ENCODE peak calls at places on chromosome X, in eight cellular contexts. Z is dorsolateral prefrontal cortex, A is tibial nerve, L is thoracic aorta, C is ovary, R is kidney, O is HL-60, I is IMR-90. P is an unnamed sample.

GRCh38 chrX:125340508-125340907 is 20.8 kb downstream of the TEX13C start:
- DNase-seq in C (no peak), L (no peak), R (no peak), A (no peak), I (no peak), O (no peak), Z (no peak), P (no peak)

GRCh38 chrX:136047001-136047642 is 61.9 kb downstream of the SLC9A6 start:
- DNase-seq in C (no peak), Z (no peak), O (no peak), L (no peak), A (no peak), R (no peak), I (peak), P (no peak)

GRCh38 chrX:49037883-49038475 is 5.2 kb downstream of the TFE3 start:
- DNase-seq in C (no peak), A (no peak), L (no peak), O (no peak), I (peak), Z (no peak), R (no peak), P (no peak)

GRCh38 chrX:107454302-107454701 is 4.8 kb downstream of the FRMPD3 start:
- DNase-seq in C (no peak), I (peak), Z (no peak), A (no peak), L (no peak), O (no peak), R (no peak), P (peak)

GRCh38 chrX:39397561-39398200 is 596.4 kb downstream of the MID1IP1 start:
- DNase-seq in Z (no peak), L (no peak), O (no peak), R (no peak), C (no peak), A (no peak), I (no peak), P (no peak)

GRCh38 chrX:110563276-110563675 is 204.6 kb downstream of the RTL9 start:
- DNase-seq in I (no peak), C (no peak), R (no peak), O (no peak), A (no peak), L (no peak), Z (no peak), P (peak)

GRCh38 chrX:110359273-110359672 is 625 bp downstream of the RTL9 start:
- DNase-seq in R (no peak), L (no peak), O (no peak), Z (no peak), I (no peak), A (no peak), C (no peak), P (no peak)

GRCh38 chrX:6159468-6159867 is 69.2 kb downstream of the NLGN4X start:
- DNase-seq in A (no peak), C (no peak), Z (no peak), O (no peak), L (no peak), I (no peak), R (no peak), P (no peak)

GRCh38 chrX:149909324-149910177 is 19.8 kb upstream of the HSFX4 start:
- DNase-seq in O (no peak), R (no peak), C (no peak), I (no peak), L (no peak), Z (no peak), A (no peak), P (no peak)

GRCh38 chrX:96182366-96182765 is 502.3 kb upstream of the DIAPH2 start:
- DNase-seq in R (no peak), Z (no peak), I (peak), A (no peak), C (no peak), L (no peak), O (no peak), P (no peak)

GRCh38 chrX:85109235-85109634 is 105.6 kb downstream of the APOOL start:
- DNase-seq in Z (no peak), A (no peak), I (no peak), O (peak), R (no peak), C (no peak), L (no peak), P (no peak)

GRCh38 chrX:149511081-149511480 is 6.0 kb upstream of the IDS start:
- DNase-seq in L (no peak), Z (no peak), C (no peak), O (no peak), I (peak), R (no peak), A (no peak), P (peak)

GRCh38 chrX:26558719-26559386 is 342.9 kb downstream of the MAGEB5 start:
- DNase-seq in Z (no peak), L (no peak), I (no peak), R (peak), O (no peak), A (no peak), C (no peak), P (no peak)

GRCh38 chrX:53374923-53375322 is 47.5 kb downstream of the SMC1A start:
- DNase-seq in O (no peak), L (no peak), A (no peak), I (no peak), C (no peak), R (no peak), Z (no peak), P (no peak)

GRCh38 chrX:16120431-16120830 is 2.9 kb upstream of the GRPR start:
- DNase-seq in A (no peak), O (no peak), R (no peak), C (no peak), Z (no peak), L (no peak), I (no peak), P (no peak)

GRCh38 chrX:146481735-146482134 is 327.8 kb upstream of the CXorf51B start:
- DNase-seq in Z (no peak), R (no peak), I (no peak), C (no peak), A (no peak), L (no peak), O (no peak), P (no peak)

GRCh38 chrX:132206259-132206658 is 13.0 kb downstream of the RAP2C start:
- DNase-seq in R (no peak), I (peak), Z (no peak), C (no peak), L (no peak), A (no peak), O (no peak), P (no peak)

GRCh38 chrX:138150709-138151108 is 560.8 kb downstream of the FGF13 start:
- DNase-seq in A (no peak), I (no peak), L (no peak), C (no peak), O (no peak), R (no peak), Z (no peak), P (no peak)

GRCh38 chrX:14616301-14616700 is 87.0 kb downstream of the GLRA2 start:
- DNase-seq in Z (no peak), L (no peak), R (no peak), O (no peak), C (no peak), I (peak), A (no peak), P (no peak)

GRCh38 chrX:28303486-28303885 is 283.8 kb upstream of the IL1RAPL1 start:
- DNase-seq in A (no peak), L (no peak), I (no peak), Z (no peak), O (no peak), C (no peak), R (no peak), P (no peak)

GRCh38 chrX:74370482-74370881 is 50.8 kb upstream of the SLC16A2 start:
- DNase-seq in Z (no peak), A (no peak), R (no peak), O (no peak), I (no peak), C (no peak), L (no peak), P (no peak)

GRCh38 chrX:132217203-132218073 is 1.8 kb downstream of the RAP2C start:
- DNase-seq in C (peak), L (no peak), O (peak), A (peak), Z (no peak), R (peak), I (peak), P (peak)

GRCh38 chrX:110210417-110211139 is 107.3 kb downstream of the AMMECR1 start:
- DNase-seq in I (peak), C (no peak), O (no peak), Z (no peak), L (no peak), R (no peak), A (no peak), P (peak)

GRCh38 chrX:46574337-46574940 is 874 bp downstream of the CHST7 start:
- DNase-seq in Z (no peak), A (no peak), R (peak), O (no peak), I (no peak), L (no peak), C (peak), P (no peak)

GRCh38 chrX:138648570-138648969 is 62.9 kb downstream of the FGF13 start:
- DNase-seq in R (no peak), C (no peak), L (no peak), I (no peak), O (no peak), Z (no peak), A (no peak), P (no peak)

GRCh38 chrX:126733874-126734273 is 85.7 kb upstream of the PRR32 start:
- DNase-seq in I (no peak), O (no peak), Z (no peak), R (no peak), C (no peak), A (no peak), L (no peak), P (no peak)

GRCh38 chrX:47093248-47093647 is 15.0 kb downstream of the RGN start:
- DNase-seq in I (peak), C (no peak), O (no peak), R (no peak), Z (no peak), L (no peak), A (no peak), P (peak)

GRCh38 chrX:74178536-74178935 is 125.4 kb upstream of the ZCCHC13 start:
- DNase-seq in O (no peak), I (no peak), A (no peak), Z (no peak), L (no peak), C (no peak), R (peak), P (no peak)

GRCh38 chrX:28651186-28651585 is 63.9 kb downstream of the IL1RAPL1 start:
- DNase-seq in L (no peak), Z (no peak), R (no peak), O (no peak), C (no peak), A (no peak), I (no peak), P (no peak)

GRCh38 chrX:40755291-40756249 is 20.2 kb upstream of the MED14 start:
- DNase-seq in O (no peak), Z (no peak), A (no peak), L (peak), I (peak), R (no peak), C (no peak), P (no peak)
- H3K27ac ChIP-seq in O (no peak), Z (no peak), A (peak), L (peak), I (no peak), R (no peak), C (no peak), P (no peak)

GRCh38 chrX:20409991-20410390 is 143.3 kb upstream of the RPS6KA3 start:
- DNase-seq in L (no peak), R (no peak), I (no peak), A (no peak), O (no peak), Z (no peak), C (no peak), P (no peak)

GRCh38 chrX:20410540-20410939 is 143.8 kb upstream of the RPS6KA3 start:
- DNase-seq in O (no peak), C (no peak), L (no peak), A (no peak), Z (no peak), R (no peak), I (no peak), P (no peak)

GRCh38 chrX:20414781-20415445 is 148.2 kb upstream of the RPS6KA3 start:
- DNase-seq in A (no peak), O (no peak), L (no peak), I (peak), C (no peak), R (no peak), Z (no peak), P (no peak)

GRCh38 chrX:20414066-20414465 is 147.4 kb upstream of the RPS6KA3 start:
- DNase-seq in I (no peak), O (no peak), C (no peak), Z (no peak), R (no peak), L (no peak), A (no peak), P (no peak)

GRCh38 chrX:20412871-20413486 is 146.3 kb upstream of the RPS6KA3 start:
- DNase-seq in I (no peak), L (no peak), C (no peak), R (peak), O (no peak), Z (no peak), A (no peak), P (no peak)
- H3K27ac ChIP-seq in I (no peak), L (no peak), C (no peak), R (no peak), O (no peak), Z (no peak), A (no peak), P (no peak)

DNA sequence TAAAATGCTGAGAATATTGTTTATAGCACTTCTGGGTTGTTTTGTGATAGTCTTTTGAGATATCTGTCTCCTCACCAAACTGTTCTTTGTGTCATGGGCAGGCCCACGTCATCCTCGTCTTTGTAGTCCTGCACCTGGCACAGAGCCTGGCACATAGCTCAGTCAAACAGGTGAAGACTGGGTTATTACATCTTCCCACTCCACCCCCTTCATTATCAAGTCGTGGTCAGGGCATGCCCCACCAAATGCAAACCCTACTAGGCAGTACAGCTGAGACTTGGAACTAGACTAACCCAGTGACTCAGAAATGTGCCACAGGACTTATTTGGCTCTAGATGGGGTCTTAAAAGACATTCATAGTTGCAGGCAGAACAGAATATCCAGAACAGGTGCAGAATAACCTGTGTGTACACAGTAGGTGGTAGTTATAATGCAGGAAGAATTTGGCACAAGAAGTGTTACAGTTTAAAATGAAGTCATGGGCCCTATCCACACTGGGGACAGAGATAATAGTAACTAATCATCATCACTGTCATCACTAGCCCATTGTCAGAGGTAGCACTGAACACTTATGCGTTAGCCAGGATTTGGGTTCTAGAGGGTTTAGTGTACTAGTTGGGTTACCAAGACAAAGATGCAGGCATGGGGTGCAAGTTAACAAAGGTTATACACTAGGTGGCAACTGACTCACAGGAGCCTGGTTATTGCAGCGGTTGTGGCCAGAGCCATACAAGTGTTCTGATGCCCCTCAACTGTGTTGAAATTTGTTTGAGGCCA is 74.9 kb downstream of the TBL1X start:
- DNase-seq in L (no peak), C (no peak), O (no peak), Z (no peak), A (no peak), I (no peak), R (no peak), P (no peak)
- H3K27ac ChIP-seq in L (no peak), C (no peak), O (no peak), Z (no peak), A (no peak), I (no peak), R (no peak), P (no peak)

GRCh38 chrX:134512566-134512965 is 52.6 kb downstream of the HPRT1 start:
- DNase-seq in A (no peak), C (no peak), I (peak), L (no peak), O (no peak), R (no peak), Z (no peak), P (peak)
- H3K27ac ChIP-seq in A (no peak), C (no peak), I (peak), L (no peak), O (no peak), R (no peak), Z (no peak), P (peak)

GRCh38 chrX:130401415-130402210 is at the start of gene RBMX2:
- DNase-seq in I (peak), C (peak), Z (peak), O (peak), R (peak), A (peak), L (no peak), P (peak)

GRCh38 chrX:130402211-130402684 is 461 bp downstream of the RBMX2 start:
- DNase-seq in O (no peak), I (no peak), A (no peak), C (no peak), Z (no peak), R (no peak), L (no peak), P (no peak)
- H3K27ac ChIP-seq in O (peak), I (peak), A (peak), C (no peak), Z (no peak), R (no peak), L (peak), P (peak)

DNA sequence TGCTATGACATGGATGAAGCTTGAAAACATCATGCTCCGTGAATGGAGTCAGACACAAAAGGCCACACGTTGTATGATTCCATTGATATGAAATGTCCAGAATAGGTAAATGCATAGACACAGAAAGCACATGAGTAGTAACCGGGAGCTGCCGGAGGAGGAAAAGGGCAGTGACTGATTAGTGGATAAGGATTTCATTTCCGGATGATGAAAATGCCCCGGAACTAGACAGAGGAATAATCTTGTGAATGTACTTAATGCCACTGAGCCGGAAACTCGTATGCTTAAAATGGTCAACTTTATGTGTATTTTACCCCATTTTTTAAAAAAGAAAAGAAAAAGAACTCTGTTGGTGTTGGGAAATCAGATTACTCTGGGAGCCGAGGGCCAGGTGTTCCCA is 112.7 kb upstream of the FAM9B start:
- DNase-seq in R (no peak), Z (no peak), C (no peak), O (no peak), I (no peak), L (no peak), A (no peak), P (no peak)
- H3K27ac ChIP-seq in R (no peak), Z (no peak), C (no peak), O (no peak), I (no peak), L (no peak), A (no peak), P (no peak)

GRCh38 chrX:36961590-36961989 is 46.6 kb upstream of the FAM47C start:
- DNase-seq in L (no peak), A (no peak), O (no peak), R (no peak), Z (no peak), I (no peak), C (no peak), P (no peak)

GRCh38 chrX:36957425-36958328 is 50.5 kb upstream of the FAM47C start:
- DNase-seq in L (no peak), Z (no peak), O (no peak), R (peak), I (no peak), C (no peak), A (no peak), P (peak)

GRCh38 chrX:36963852-36964251 is 44.3 kb upstream of the FAM47C start:
- DNase-seq in A (no peak), R (peak), C (no peak), O (no peak), Z (no peak), L (no peak), I (no peak), P (no peak)

GRCh38 chrX:36963069-36963808 is 44.9 kb upstream of the FAM47C start:
- DNase-seq in L (no peak), O (no peak), R (peak), Z (no peak), I (no peak), A (no peak), C (no peak), P (no peak)
- H3K27ac ChIP-seq in L (no peak), O (no peak), R (no peak), Z (no peak), I (no peak), A (no peak), C (no peak), P (no peak)

GRCh38 chrX:155330992-155331391 is 3.4 kb downstream of the CLIC2 start:
- DNase-seq in I (no peak), O (no peak), Z (no peak), R (no peak), A (no peak), L (no peak), C (no peak), P (no peak)

GRCh38 chrX:155329293-155329692 is 5.1 kb downstream of the CLIC2 start:
- DNase-seq in L (no peak), I (no peak), A (no peak), O (no peak), Z (no peak), C (no peak), R (no peak), P (no peak)

GRCh38 chrX:155333701-155334100 is 713 bp downstream of the CLIC2 start:
- DNase-seq in O (no peak), A (no peak), C (no peak), R (no peak), Z (no peak), L (no peak), I (no peak), P (no peak)

GRCh38 chrX:155334486-155335316 is at the start of gene CLIC2:
- DNase-seq in C (peak), R (no peak), L (no peak), I (peak), O (no peak), Z (no peak), A (peak), P (peak)
- H3K27ac ChIP-seq in C (peak), R (no peak), L (no peak), I (peak), O (no peak), Z (no peak), A (peak), P (no peak)

GRCh38 chrX:69136546-69137331 is 28.5 kb downstream of the PJA1 start:
- DNase-seq in L (no peak), A (peak), I (no peak), R (peak), Z (no peak), O (no peak), C (peak), P (no peak)
- H3K27ac ChIP-seq in L (no peak), A (peak), I (peak), R (no peak), Z (no peak), O (no peak), C (peak), P (no peak)

GRCh38 chrX:124338733-124339514 is 6.5 kb downstream of the TEX13D start:
- DNase-seq in R (no peak), L (no peak), A (no peak), O (no peak), Z (no peak), I (no peak), C (no peak), P (no peak)
- H3K27ac ChIP-seq in R (no peak), L (no peak), A (no peak), O (no peak), Z (no peak), I (no peak), C (no peak), P (no peak)

P was measured in RWPE1.